ENCODE peak calls at places on chromosome 17, in eight cellular contexts. N is right lobe of liver, M is Peyer's patch, O is suprapubic skin, D is A549, K is lower leg skin, I is prostate gland, U is transverse colon. Y is an unnamed sample.

GRCh38 chr17:83152745-83153611 is 73.6 kb downstream of the METRNL start:
- DNase-seq in K (peak), N (no peak), U (peak), M (peak), D (no peak), I (no peak), O (no peak), Y (no peak)

GRCh38 chr17:79983456-79983855 is 52.2 kb downstream of the TBC1D16 start:
- DNase-seq in U (peak), I (no peak), K (no peak), M (no peak), O (peak), N (peak), D (no peak), Y (no peak)

GRCh38 chr17:491086-492014 is 138.7 kb upstream of the RPH3AL start:
- DNase-seq in O (peak), U (peak), K (no peak), N (no peak), D (peak), M (no peak), I (peak), Y (no peak)

GRCh38 chr17:56096026-56096807 is 57.1 kb upstream of the ANKFN1 start:
- DNase-seq in O (no peak), K (no peak), M (no peak), U (no peak), N (no peak), I (no peak), D (no peak), Y (no peak)

GRCh38 chr17:33310296-33310695 is 17.2 kb upstream of the ASIC2 start:
- DNase-seq in U (no peak), N (no peak), D (no peak), K (no peak), M (no peak), O (no peak), I (no peak), Y (no peak)

GRCh38 chr17:9905902-9906301 is 831 bp upstream of the RCVRN start:
- DNase-seq in U (no peak), O (no peak), N (no peak), K (no peak), I (no peak), D (peak), M (no peak), Y (peak)

GRCh38 chr17:83121921-83122820 is 42.8 kb downstream of the METRNL start:
- DNase-seq in U (no peak), O (peak), M (no peak), N (no peak), I (no peak), K (no peak), D (no peak), Y (no peak)

GRCh38 chr17:47252209-47252608 is 1.4 kb upstream of the ITGB3 start:
- DNase-seq in U (no peak), O (no peak), I (no peak), N (peak), K (no peak), D (no peak), M (no peak), Y (peak)

GRCh38 chr17:76986318-76986717 is 118.1 kb downstream of the MGAT5B start:
- DNase-seq in K (no peak), I (no peak), M (no peak), D (no peak), U (no peak), O (no peak), N (no peak), Y (no peak)

GRCh38 chr17:80731255-80731840 is 186.7 kb downstream of the RPTOR start:
- DNase-seq in I (no peak), U (no peak), K (no peak), N (no peak), O (no peak), M (no peak), D (no peak), Y (no peak)

GRCh38 chr17:79993390-79994221 is 42.1 kb downstream of the TBC1D16 start:
- DNase-seq in I (peak), N (peak), D (peak), U (peak), O (peak), M (peak), K (peak), Y (peak)

GRCh38 chr17:38958326-38958725 is 8.9 kb downstream of the FBXO47 start:
- DNase-seq in M (no peak), K (no peak), N (no peak), I (no peak), D (no peak), U (no peak), O (no peak), Y (no peak)

GRCh38 chr17:41909088-41909487 is 9.7 kb downstream of the ACLY start:
- DNase-seq in K (no peak), O (no peak), U (no peak), I (no peak), M (no peak), N (no peak), D (no peak), Y (no peak)

GRCh38 chr17:70353408-70354092 is 184.2 kb downstream of the KCNJ2 start:
- DNase-seq in O (no peak), K (no peak), I (no peak), D (no peak), M (no peak), N (no peak), U (no peak), Y (no peak)

GRCh38 chr17:70357196-70357595 is 187.9 kb downstream of the KCNJ2 start:
- DNase-seq in O (no peak), K (no peak), D (no peak), U (no peak), I (no peak), M (no peak), N (no peak), Y (no peak)

GRCh38 chr17:70355185-70355584 is 185.9 kb downstream of the KCNJ2 start:
- DNase-seq in O (no peak), D (no peak), M (no peak), N (no peak), K (no peak), U (no peak), I (no peak), Y (no peak)

DNA sequence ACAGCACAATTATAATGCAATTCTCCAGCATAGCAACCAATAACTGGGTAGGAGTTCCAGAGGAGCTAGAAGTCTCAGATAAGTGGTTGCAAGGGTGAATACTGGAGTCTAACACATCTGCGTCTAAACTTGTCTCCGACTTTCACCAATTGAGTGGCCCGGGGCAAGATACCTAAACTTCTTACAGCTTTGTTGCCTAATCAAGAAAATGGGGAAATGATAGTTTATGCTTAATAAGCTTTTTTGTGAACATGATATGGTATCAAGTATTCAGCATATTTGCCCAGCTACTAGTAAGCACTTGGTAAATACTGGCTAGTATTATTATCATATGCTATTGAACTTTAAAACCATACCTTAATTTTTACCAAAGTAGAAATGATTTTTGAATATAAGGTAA is 183.5 kb downstream of the KCNJ2 start:
- DNase-seq in O (no peak), M (no peak), U (no peak), N (no peak), I (no peak), D (no peak), K (no peak), Y (no peak)
- TF ChIP-seq POLR2A in O (no peak), M (no peak), U (no peak), N (no peak), I (no peak), D (no peak), K (no peak), Y (no peak)

DNA sequence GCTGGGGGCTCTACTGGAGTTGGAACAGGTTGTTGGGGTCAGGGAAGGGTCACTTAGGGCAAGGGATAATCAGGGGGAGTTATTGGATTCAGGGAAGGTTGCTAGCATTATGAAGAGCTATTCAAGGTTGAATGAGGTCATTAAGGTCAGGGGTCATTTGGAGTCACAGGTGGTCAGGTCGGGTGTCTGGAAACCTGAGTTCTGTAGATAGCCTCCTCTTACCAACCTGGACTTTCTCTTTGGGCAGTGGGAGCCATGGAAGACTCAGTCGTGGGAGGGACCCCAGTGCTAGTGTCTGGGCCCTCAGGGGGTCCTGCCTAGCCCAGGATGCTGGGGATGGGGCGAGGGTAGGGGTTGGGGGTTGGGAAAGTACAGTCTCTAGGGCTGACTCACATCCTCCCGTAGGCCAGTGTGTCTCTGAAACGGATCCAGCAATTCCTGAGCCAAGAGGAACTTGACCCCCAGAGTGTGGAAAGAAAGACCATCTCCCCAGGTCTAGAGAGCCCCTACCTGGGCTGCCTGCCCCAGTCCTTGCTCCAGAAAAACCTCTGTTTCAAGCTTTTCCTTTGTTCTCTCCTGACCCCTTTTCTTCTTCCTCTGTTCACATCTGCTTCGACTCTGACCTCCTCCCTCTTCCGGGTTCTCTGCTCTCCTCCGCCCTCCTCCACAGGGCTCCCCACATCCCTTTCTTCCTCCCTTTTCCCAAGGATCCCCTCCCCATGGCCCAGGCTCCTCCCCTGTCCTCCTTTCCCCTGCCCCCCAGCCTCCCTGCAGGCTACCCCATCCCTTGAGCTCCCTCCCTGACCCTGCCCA is 33.5 kb downstream of the ABCC3 start:
- DNase-seq in I (no peak), K (no peak), N (no peak), M (no peak), D (peak), O (no peak), U (no peak), Y (no peak)
- TF ChIP-seq POLR2A in I (no peak), K (no peak), N (no peak), M (no peak), D (no peak), O (no peak), U (no peak), Y (no peak)

GRCh38 chr17:7857724-7858486 is at the start of gene CYB5D1:
- DNase-seq in M (peak), O (peak), U (peak), K (peak), D (peak), N (peak), I (peak), Y (peak)

GRCh38 chr17:7856081-7856791 is 1.1 kb downstream of the NAA38 start:
- DNase-seq in D (no peak), M (peak), U (peak), O (peak), N (peak), K (no peak), I (peak), Y (peak)

GRCh38 chr17:7858487-7858832 is 657 bp downstream of the CYB5D1 start:
- DNase-seq in N (peak), I (no peak), U (peak), D (peak), K (no peak), M (peak), O (peak), Y (peak)

GRCh38 chr17:7855643-7856080 is 796 bp downstream of the TMEM88 start:
- DNase-seq in N (peak), M (no peak), I (no peak), O (no peak), D (no peak), K (no peak), U (no peak), Y (no peak)

DNA sequence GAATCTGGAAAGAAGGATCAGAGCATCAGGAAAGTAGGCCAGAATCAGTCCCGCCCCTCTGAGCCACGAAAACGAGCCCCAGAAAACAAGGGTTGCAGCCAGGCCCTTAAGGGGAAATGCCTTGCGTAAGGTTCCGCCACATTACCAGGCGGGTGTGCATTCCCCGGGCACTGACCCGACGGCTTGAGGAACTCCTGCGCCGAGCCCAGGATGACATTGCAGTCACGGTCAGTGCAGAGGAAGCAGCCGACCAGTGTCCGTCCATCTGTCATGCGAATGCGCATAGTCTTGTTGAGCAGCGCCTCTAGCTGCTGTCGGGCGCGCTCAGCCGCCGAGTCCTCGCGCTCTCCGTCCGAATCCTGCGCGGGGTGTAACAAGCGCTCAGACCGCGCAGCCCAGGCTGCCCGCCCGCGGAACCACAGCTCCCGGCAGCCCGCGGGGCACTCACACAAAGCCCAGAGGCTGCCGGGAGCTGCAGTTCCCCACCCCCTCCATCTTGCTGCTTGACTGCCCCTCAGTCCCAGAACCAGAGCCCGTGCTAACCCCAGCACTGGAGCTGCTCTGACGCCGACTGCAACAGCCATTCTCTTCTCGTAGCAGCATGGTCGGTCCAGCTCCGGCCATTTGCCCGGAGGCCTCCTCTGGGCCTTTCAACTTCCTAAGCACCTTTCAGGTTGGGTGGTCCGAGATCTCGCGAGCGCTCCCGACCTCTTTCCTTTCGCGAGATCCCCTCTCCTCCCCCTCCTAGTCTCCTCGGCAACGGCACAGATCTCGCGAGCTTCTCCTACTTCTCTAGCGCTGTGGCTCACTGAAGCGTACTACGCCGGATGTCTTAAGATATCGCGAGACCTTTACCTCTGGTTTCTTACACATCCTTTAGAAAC is at the start of gene NAA38:
- DNase-seq in N (peak), O (peak), M (peak), I (peak), U (peak), D (peak), K (peak), Y (peak)
- TF ChIP-seq POLR2A in N (peak), O (peak), M (no peak), I (peak), U (peak), D (peak), K (no peak), Y (no peak)

GRCh38 chr17:69516225-69516624 is 101.7 kb downstream of the MAP2K6 start:
- DNase-seq in M (no peak), N (no peak), K (no peak), I (no peak), D (no peak), U (no peak), O (no peak), Y (no peak)

GRCh38 chr17:69516911-69517310 is 102.4 kb downstream of the MAP2K6 start:
- DNase-seq in K (no peak), D (no peak), N (no peak), I (no peak), M (no peak), O (no peak), U (no peak), Y (no peak)

GRCh38 chr17:69511244-69511643 is 96.7 kb downstream of the MAP2K6 start:
- DNase-seq in M (no peak), O (no peak), I (no peak), U (no peak), D (no peak), K (no peak), N (no peak), Y (no peak)

GRCh38 chr17:69508814-69509213 is 94.3 kb downstream of the MAP2K6 start:
- DNase-seq in O (no peak), N (no peak), I (no peak), K (no peak), U (no peak), D (no peak), M (no peak), Y (no peak)

GRCh38 chr17:69512946-69513345 is 98.4 kb downstream of the MAP2K6 start:
- DNase-seq in I (no peak), K (no peak), U (no peak), M (no peak), D (no peak), N (no peak), O (no peak), Y (no peak)
- TF ChIP-seq POLR2A in I (no peak), K (no peak), U (no peak), M (no peak), D (no peak), N (no peak), O (no peak), Y (no peak)

GRCh38 chr17:75587718-75588545 is at the start of gene MYO15B:
- DNase-seq in U (peak), K (peak), N (peak), O (no peak), I (no peak), M (peak), D (no peak), Y (peak)
- TF ChIP-seq POLR2A in U (no peak), K (no peak), N (no peak), O (no peak), I (no peak), M (no peak), D (no peak), Y (peak)

GRCh38 chr17:14308965-14309879 is 8.3 kb downstream of the HS3ST3B1 start:
- DNase-seq in O (peak), I (peak), N (peak), K (peak), D (peak), M (peak), U (peak), Y (peak)
- TF ChIP-seq POLR2A in O (no peak), I (no peak), N (peak), K (no peak), D (no peak), M (no peak), U (no peak), Y (no peak)

GRCh38 chr17:74292495-74292894 is 18.5 kb downstream of the DNAI2 start:
- DNase-seq in I (peak), M (no peak), O (no peak), D (no peak), K (no peak), U (no peak), N (no peak), Y (no peak)
- TF ChIP-seq POLR2A in I (no peak), M (no peak), O (no peak), D (no peak), K (no peak), U (no peak), N (no peak), Y (no peak)

Y was measured in erythroblast.